ENCODE peak calls at places on chromosomes 13 and 19, in four cellular contexts. A, N, V and Y are unnamed samples.

GRCh38 chr19:12703056-12703455 is 6.6 kb upstream of the FBXW9 start:
- DNase-seq in A (peak; percentile 53), N (no peak), V (peak; percentile 18), Y (no peak)

GRCh38 chr19:31268751-31269150 is 80.5 kb downstream of the TSHZ3 start:
- DNase-seq in A (no peak), N (no peak), V (no peak), Y (no peak)

GRCh38 chr13:77056382-77056781 is 29.4 kb upstream of the FBXL3 start:
- DNase-seq in A (no peak), N (no peak), V (no peak), Y (no peak)

GRCh38 chr13:23212621-23213020 is 31.8 kb downstream of the SGCG start:
- DNase-seq in A (no peak), N (no peak), V (peak; percentile 21), Y (peak; percentile 78)

GRCh38 chr19:7673995-7674667 is 2.8 kb upstream of the MCEMP1 start:
- DNase-seq in A (peak; percentile 63), N (peak; percentile 87), V (peak; percentile 68), Y (peak; percentile 50)

GRCh38 chr13:99176309-99177276 is 24.1 kb upstream of the UBAC2 start:
- DNase-seq in A (peak; percentile 65), N (peak; percentile 68), V (peak; percentile 83), Y (peak; percentile 38)

GRCh38 chr19:55305491-55305890 is 19.6 kb downstream of the TMEM150B start:
- DNase-seq in A (peak; percentile 34), N (no peak), V (no peak), Y (no peak)

GRCh38 chr13:76927955-76928354 is 20.4 kb upstream of the ACOD1 start:
- DNase-seq in A (no peak), N (no peak), V (no peak), Y (no peak)

GRCh38 chr13:111645198-111645597 is 324.8 kb downstream of the TEX29 start:
- DNase-seq in A (no peak), N (no peak), V (no peak), Y (no peak)

GRCh38 chr19:44848036-44848804 is 2.1 kb downstream of the NECTIN2 start:
- DNase-seq in A (peak; percentile 56), N (no peak), V (peak; percentile 60), Y (peak; percentile 49)

GRCh38 chr19:42268704-42269517 is at the start of gene CIC:
- DNase-seq in A (peak; percentile 100), N (peak; percentile 100), V (peak; percentile 100), Y (peak; percentile 100)

GRCh38 chr19:23914402-23915286 is at the start of gene ZNF726:
- DNase-seq in A (peak; percentile 91), N (peak; percentile 91), V (no peak), Y (peak; percentile 96)

GRCh38 chr19:49149652-49150105 is 5.5 kb downstream of the HRC start:
- DNase-seq in A (peak; percentile 94), N (peak; percentile 50), V (peak; percentile 82), Y (peak; percentile 71)

GRCh38 chr19:41537789-41538188 is 38.2 kb upstream of the CEACAM21 start:
- DNase-seq in A (peak; percentile 55), N (no peak), V (no peak), Y (peak; percentile 36)

GRCh38 chr13:28451482-28452217 is 43.3 kb downstream of the FLT1 start:
- DNase-seq in A (peak; percentile 57), N (no peak), V (no peak), Y (no peak)

GRCh38 chr19:31312004-31312403 is 37.2 kb downstream of the TSHZ3 start:
- DNase-seq in A (peak; percentile 91), N (peak; percentile 63), V (peak; percentile 38), Y (peak; percentile 84)

GRCh38 chr19:10388957-10389356 is 8.6 kb upstream of the TYK2 start:
- DNase-seq in A (peak; percentile 85), N (peak; percentile 81), V (peak; percentile 88), Y (peak; percentile 79)

GRCh38 chr19:10392120-10392519 is 11.2 kb downstream of the CDC37 start:
- DNase-seq in A (no peak), N (no peak), V (no peak), Y (no peak)

GRCh38 chr19:10393137-10393536 is 10.2 kb downstream of the CDC37 start:
- DNase-seq in A (no peak), N (no peak), V (no peak), Y (no peak)

GRCh38 chr19:10390652-10391286 is 10.4 kb upstream of the TYK2 start:
- DNase-seq in A (peak; percentile 81), N (peak; percentile 65), V (peak; percentile 82), Y (peak; percentile 62)

GRCh38 chr19:10389863-10390262 is 9.5 kb upstream of the TYK2 start:
- DNase-seq in A (no peak), N (no peak), V (no peak), Y (no peak)
- TF ChIP-seq CTCF in A (peak; percentile 27), N (no peak), V (peak; percentile 8), Y (peak; percentile 54)

GRCh38 chr19:15453091-15453498 is 3.3 kb upstream of the WIZ start:
- DNase-seq in A (peak; percentile 36), N (no peak), V (peak; percentile 51), Y (no peak)
- TF ChIP-seq CTCF in A (peak; percentile 42), N (no peak), V (peak; percentile 26), Y (peak; percentile 22)

GRCh38 chr13:39419068-39419467 is 183.9 kb downstream of the LHFPL6 start:
- DNase-seq in A (no peak), N (no peak), V (no peak), Y (no peak)

GRCh38 chr13:39417643-39418042 is 185.3 kb downstream of the LHFPL6 start:
- DNase-seq in A (peak; percentile 71), N (no peak), V (peak; percentile 32), Y (peak; percentile 74)

GRCh38 chr13:39415403-39415802 is 187.6 kb downstream of the LHFPL6 start:
- DNase-seq in A (peak; percentile 77), N (no peak), V (no peak), Y (no peak)

GRCh38 chr13:39418424-39418823 is 184.6 kb downstream of the LHFPL6 start:
- DNase-seq in A (no peak), N (no peak), V (no peak), Y (no peak)

GRCh38 chr13:39417131-39417530 is 185.9 kb downstream of the LHFPL6 start:
- DNase-seq in A (peak; percentile 57), N (no peak), V (no peak), Y (no peak)
- TF ChIP-seq CTCF in A (peak; percentile 42), N (no peak), V (no peak), Y (peak; percentile 46)

GRCh38 chr13:81987159-81987558 is 1646.2 kb upstream of the SPRY2 start:
- DNase-seq in A (no peak), N (no peak), V (peak; percentile 8), Y (no peak)
- TF ChIP-seq CTCF in A (no peak), N (no peak), V (peak; percentile 23), Y (no peak)

GRCh38 chr13:34722931-34723330 is 219.1 kb upstream of the NBEA start:
- DNase-seq in A (no peak), N (no peak), V (no peak), Y (no peak)

GRCh38 chr13:34721631-34722144 is 220.4 kb upstream of the NBEA start:
- DNase-seq in A (no peak), N (no peak), V (no peak), Y (no peak)

GRCh38 chr13:34720618-34721017 is 221.5 kb upstream of the NBEA start:
- DNase-seq in A (no peak), N (no peak), V (no peak), Y (no peak)

GRCh38 chr13:34719060-34719875 is 222.8 kb upstream of the NBEA start:
- DNase-seq in A (no peak), N (no peak), V (no peak), Y (no peak)
- TF ChIP-seq CTCF in A (no peak), N (no peak), V (no peak), Y (no peak)

DNA sequence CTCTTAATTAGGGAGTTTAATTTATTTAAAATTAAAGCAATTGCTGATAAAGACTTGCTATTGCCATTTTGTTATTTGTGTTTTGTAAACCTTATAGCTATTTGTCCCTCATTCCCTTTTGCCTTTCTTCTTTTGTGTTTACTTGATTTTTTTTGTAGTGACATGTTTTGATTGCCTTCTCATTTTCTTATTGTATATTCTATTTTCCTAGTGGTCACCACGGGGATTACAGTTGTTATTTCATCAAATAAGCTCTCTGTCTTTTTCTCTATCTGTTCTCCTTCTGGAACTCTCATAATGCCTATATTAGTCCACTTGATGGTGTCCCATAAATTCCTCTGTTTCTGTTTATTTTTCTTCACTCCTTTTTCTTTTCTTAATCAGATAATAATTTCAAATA is 64.4 kb upstream of the FRY start:
- DNase-seq in A (no peak), N (no peak), V (no peak), Y (no peak)
- TF ChIP-seq CTCF in A (peak; percentile 5), N (no peak), V (peak; percentile 10), Y (no peak)

GRCh38 chr13:51231456-51231855 is 9.3 kb downstream of the FAM124A start:
- DNase-seq in A (no peak), N (no peak), V (no peak), Y (no peak)

GRCh38 chr13:51233117-51233826 is 11.1 kb downstream of the FAM124A start:
- DNase-seq in A (no peak), N (no peak), V (no peak), Y (no peak)

GRCh38 chr13:51229141-51229540 is 6.9 kb downstream of the FAM124A start:
- DNase-seq in A (no peak), N (no peak), V (no peak), Y (no peak)

GRCh38 chr13:51229731-51230130 is 7.5 kb downstream of the FAM124A start:
- DNase-seq in A (no peak), N (no peak), V (no peak), Y (no peak)

GRCh38 chr13:51230473-51231105 is 8.4 kb downstream of the FAM124A start:
- DNase-seq in A (peak; percentile 89), N (no peak), V (peak; percentile 41), Y (peak; percentile 7)
- TF ChIP-seq CTCF in A (no peak), N (no peak), V (no peak), Y (no peak)